ENCODE peak calls at places on chromosomes 4 and X, in six cellular contexts. W is glutamatergic neuron, H is breast epithelium, Q is stomach, Y is GM13976, S is GM23338. F is an unnamed sample.

GRCh38 chr4:140743194-140743931 is 12.8 kb downstream of the TBC1D9 start:
- DNase-seq in W (no peak), H (no peak), Q (no peak), Y (peak), S (peak), F (no peak)

GRCh38 chr4:66572949-66573348 is 902.7 kb upstream of the EPHA5 start:
- DNase-seq in W (no peak), H (no peak), Q (no peak), Y (no peak), S (no peak), F (no peak)

GRCh38 chr4:156983366-156983765 is 11.8 kb upstream of the PDGFC start:
- DNase-seq in W (no peak), H (no peak), Q (no peak), Y (no peak), S (peak), F (no peak)

GRCh38 chrX:69995400-69996101 is 54.2 kb downstream of the AWAT2 start:
- DNase-seq in W (no peak), H (no peak), Q (no peak), Y (no peak), S (no peak), F (no peak)

GRCh38 chrX:125826080-125826479 is 340.0 kb downstream of the DCAF12L2 start:
- DNase-seq in W (no peak), H (no peak), Q (no peak), Y (no peak), S (peak), F (no peak)

GRCh38 chr4:16194199-16194598 is 32.1 kb downstream of the TAPT1 start:
- DNase-seq in W (no peak), H (no peak), Q (no peak), Y (no peak), S (no peak), F (no peak)

GRCh38 chr4:146245899-146246298 is 31.6 kb downstream of the REELD1 start:
- DNase-seq in W (no peak), H (no peak), Q (no peak), Y (no peak), S (no peak), F (no peak)

GRCh38 chr4:17578482-17578891 is 1.5 kb downstream of the LAP3 start:
- DNase-seq in W (no peak), H (no peak), Q (no peak), Y (peak), S (no peak), F (no peak)

GRCh38 chr4:10115657-10116624 is 658 bp downstream of the WDR1 start:
- DNase-seq in W (peak), H (peak), Q (peak), Y (peak), S (peak), F (peak)

GRCh38 chr4:4779486-4779885 is 80.0 kb upstream of the MSX1 start:
- DNase-seq in W (no peak), H (no peak), Q (no peak), Y (no peak), S (no peak), F (no peak)

GRCh38 chr4:186216465-186217024 is 10.8 kb upstream of the KLKB1 start:
- DNase-seq in W (no peak), H (no peak), Q (no peak), Y (no peak), S (no peak), F (no peak)

GRCh38 chr4:186957952-186958555 is 234.4 kb upstream of the FAT1 start:
- DNase-seq in W (no peak), H (no peak), Q (no peak), Y (no peak), S (no peak), F (no peak)

GRCh38 chrX:75278991-75279390 is 5.1 kb downstream of the UPRT start:
- DNase-seq in W (no peak), H (no peak), Q (no peak), Y (no peak), S (peak), F (no peak)

GRCh38 chr4:88880501-88881226 is 176.3 kb downstream of the FAM13A start:
- DNase-seq in W (no peak), H (no peak), Q (no peak), Y (no peak), S (no peak), F (no peak)

GRCh38 chr4:17869327-17869726 is 58.5 kb downstream of the NCAPG start:
- DNase-seq in W (no peak), H (no peak), Q (no peak), Y (no peak), S (no peak), F (no peak)

GRCh38 chrX:19791562-19791961 is 95.8 kb downstream of the SH3KBP1 start:
- DNase-seq in W (no peak), H (no peak), Q (no peak), Y (no peak), S (no peak), F (no peak)

GRCh38 chr4:126182801-126183200 is 868.0 kb downstream of the FAT4 start:
- DNase-seq in W (no peak), H (no peak), Q (no peak), Y (no peak), S (no peak), F (no peak)

GRCh38 chr4:153156263-153156662 is 48.0 kb upstream of the TRIM2 start:
- DNase-seq in W (no peak), H (no peak), Q (no peak), Y (no peak), S (peak), F (peak)
- TF ChIP-seq CTCF in W (no peak), H (no peak), Q (no peak), Y (no peak), S (peak), F (peak)

GRCh38 chr4:158896459-158897238 is 127.8 kb downstream of the FNIP2 start:
- DNase-seq in W (no peak), H (no peak), Q (no peak), Y (no peak), S (no peak), F (no peak)
- TF ChIP-seq CTCF in W (no peak), H (no peak), Q (no peak), Y (no peak), S (no peak), F (no peak)

GRCh38 chr4:1538096-1538410 is 131.8 kb upstream of the NKX1-1 start:
- DNase-seq in W (peak), H (no peak), Q (no peak), Y (no peak), S (no peak), F (no peak)
- TF ChIP-seq CTCF in W (no peak), H (no peak), Q (no peak), Y (no peak), S (no peak), F (no peak)

GRCh38 chrX:132716006-132716405 is 227.2 kb upstream of the MBNL3 start:
- DNase-seq in W (no peak), H (no peak), Q (no peak), Y (no peak), S (peak), F (no peak)
- TF ChIP-seq CTCF in W (no peak), H (no peak), Q (no peak), Y (peak), S (peak), F (no peak)

DNA sequence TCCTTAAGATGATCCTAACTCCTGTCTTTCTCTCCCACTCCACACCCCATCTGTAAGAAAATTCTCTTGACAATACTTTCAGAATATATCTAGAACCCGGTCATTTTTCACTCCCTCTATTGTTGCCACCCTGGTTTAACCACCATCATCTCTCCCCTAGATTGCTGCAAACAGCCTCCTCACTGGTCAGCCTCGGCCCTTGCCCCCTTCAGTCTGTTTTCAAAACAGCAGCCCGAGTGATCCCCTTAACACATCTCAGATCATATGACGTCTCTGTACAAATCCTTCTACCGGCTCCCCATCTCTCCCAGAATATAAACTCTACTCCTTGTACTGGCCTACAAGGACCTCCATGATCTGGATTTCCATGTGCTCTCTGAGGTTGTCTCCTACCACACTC is 35.2 kb upstream of the F9 start:
- DNase-seq in W (no peak), H (no peak), Q (no peak), Y (no peak), S (peak), F (no peak)
- TF ChIP-seq CTCF in W (no peak), H (no peak), Q (no peak), Y (no peak), S (no peak), F (no peak)